ENCODE peak calls at places on chromosomes 6 and 20, in seven cellular contexts. U is A549; A is NB4; G is ovary; L is right atrium auricular region; O is activated CD4-positive, alpha-beta T cell treated with anti-CD3 and anti-CD28 coated beads, Interleukin-2, amount 50 U/mL, for 24 hours; K is CD4-positive, CD25-positive, alpha-beta regulatory T cell. V is an unnamed sample.

GRCh38 chr20:62935968-62936585 is 1.9 kb upstream of the GID8 start:
- DNase-seq in U (no peak), A (no peak), G (no peak), L (no peak), O (no peak), K (no peak), V (no peak)

GRCh38 chr6:37960139-37960935 is 140.8 kb downstream of the ZFAND3 start:
- DNase-seq in U (no peak), A (no peak), G (no peak), L (no peak), O (no peak), K (no peak), V (no peak)

GRCh38 chr20:38046572-38046971 is 13.0 kb downstream of the RPRD1B start:
- DNase-seq in U (no peak), A (no peak), G (no peak), L (no peak), O (no peak), K (no peak), V (no peak)

GRCh38 chr6:31734703-31735500 is 1.4 kb downstream of the CLIC1 start:
- DNase-seq in U (peak), A (peak), G (peak), L (peak), O (peak), K (peak), V (no peak)

GRCh38 chr6:32763417-32763816 is at the start of gene HLA-DQB2:
- DNase-seq in U (no peak), A (no peak), G (no peak), L (no peak), O (no peak), K (no peak), V (no peak)

GRCh38 chr6:44645276-44645675 is 257.8 kb downstream of the CDC5L start:
- DNase-seq in U (no peak), A (peak), G (no peak), L (no peak), O (no peak), K (no peak), V (no peak)

GRCh38 chr6:64681416-64682160 is 1025.4 kb downstream of the EYS start:
- DNase-seq in U (no peak), A (no peak), G (no peak), L (no peak), O (no peak), K (no peak), V (no peak)

GRCh38 chr6:146200136-146200708 is 171.4 kb downstream of the GRM1 start:
- DNase-seq in U (no peak), A (no peak), G (no peak), L (no peak), O (no peak), K (no peak), V (no peak)

GRCh38 chr20:2032168-2032567 is 38.3 kb upstream of the PDYN start:
- DNase-seq in U (no peak), A (no peak), G (no peak), L (no peak), O (no peak), K (no peak), V (no peak)

GRCh38 chr6:42758756-42759430 is 13.0 kb upstream of the TBCC start:
- DNase-seq in U (no peak), A (no peak), G (no peak), L (no peak), O (no peak), K (no peak), V (no peak)

GRCh38 chr6:154039231-154039842 is at the start of gene OPRM1:
- DNase-seq in U (no peak), A (peak), G (no peak), L (no peak), O (no peak), K (no peak), V (peak)

GRCh38 chr6:13177617-13178506 is 150.5 kb downstream of the TBC1D7 start:
- DNase-seq in U (no peak), A (peak), G (no peak), L (no peak), O (no peak), K (no peak), V (no peak)

GRCh38 chr6:37693546-37694250 is 4.0 kb downstream of the MDGA1 start:
- DNase-seq in U (no peak), A (no peak), G (no peak), L (no peak), O (no peak), K (no peak), V (no peak)

GRCh38 chr6:3389390-3390167 is 67.3 kb downstream of the SLC22A23 start:
- DNase-seq in U (no peak), A (no peak), G (peak), L (peak), O (no peak), K (no peak), V (no peak)

GRCh38 chr6:138099832-138100231 is 7.4 kb downstream of the PERP start:
- DNase-seq in U (no peak), A (no peak), G (no peak), L (no peak), O (no peak), K (no peak), V (no peak)

GRCh38 chr20:64226686-64227576 is 28.6 kb upstream of the PCMTD2 start:
- DNase-seq in U (no peak), A (no peak), G (no peak), L (no peak), O (no peak), K (no peak), V (no peak)

GRCh38 chr6:84791233-84791632 is 26.8 kb upstream of the TBX18 start:
- DNase-seq in U (no peak), A (peak), G (no peak), L (no peak), O (no peak), K (no peak), V (no peak)

GRCh38 chr20:62961799-62962198 is 9.3 kb downstream of the SLC17A9 start:
- DNase-seq in U (no peak), A (no peak), G (no peak), L (no peak), O (no peak), K (no peak), V (no peak)

GRCh38 chr6:37376078-37376743 is 22.4 kb downstream of the RNF8 start:
- DNase-seq in U (no peak), A (no peak), G (no peak), L (no peak), O (no peak), K (no peak), V (no peak)

V was measured in activated CD8-positive, alpha-beta memory T cell treated with anti-CD3 and anti-CD28 coated beads for 48 hours.